ENCODE peak calls at places on chromosomes 16 and 17, in nine cellular contexts. One of them, this sample, is unnamed.

GRCh38 chr16:3503513-3503912 is 2.7 kb downstream of the CLUAP1 start:
- DNase-seq in DMS 273 treated with DMSO at 0.1 percent for 48 hours: no peak
- DNase-seq in AG09319: no peak
- DNase-seq in fibroblast of the conjunctiva: no peak
- DNase-seq in lower leg skin: no peak
- DNase-seq in A549: no peak
- DNase-seq in activated naive CD4-positive, alpha-beta T cell treated with anti-CD3 and anti-CD28 coated beads for 36 hours: peak
- DNase-seq in EL: no peak
- DNase-seq in MG63: no peak
- DNase-seq in this sample: no peak

GRCh38 chr17:64574646-64575045 is 67.9 kb downstream of the CEP95 start:
- DNase-seq in EL: no peak
- DNase-seq in DMS 273 treated with DMSO at 0.1 percent for 48 hours: no peak
- DNase-seq in activated naive CD4-positive, alpha-beta T cell treated with anti-CD3 and anti-CD28 coated beads for 36 hours: no peak
- DNase-seq in MG63: no peak
- DNase-seq in fibroblast of the conjunctiva: no peak
- DNase-seq in lower leg skin: no peak
- DNase-seq in AG09319: no peak
- DNase-seq in A549: no peak
- DNase-seq in this sample: no peak

GRCh38 chr17:39632153-39632941 is 4.6 kb upstream of the STARD3 start:
- DNase-seq in A549: no peak
- DNase-seq in MG63: no peak
- DNase-seq in AG09319: no peak
- DNase-seq in EL: no peak
- DNase-seq in fibroblast of the conjunctiva: no peak
- DNase-seq in DMS 273 treated with DMSO at 0.1 percent for 48 hours: no peak
- DNase-seq in lower leg skin: no peak
- DNase-seq in activated naive CD4-positive, alpha-beta T cell treated with anti-CD3 and anti-CD28 coated beads for 36 hours: no peak
- DNase-seq in this sample: peak

GRCh38 chr16:19389246-19389645 is 28.4 kb upstream of the TMC5 start:
- DNase-seq in lower leg skin: no peak
- DNase-seq in EL: peak
- DNase-seq in fibroblast of the conjunctiva: no peak
- DNase-seq in MG63: peak
- DNase-seq in AG09319: no peak
- DNase-seq in DMS 273 treated with DMSO at 0.1 percent for 48 hours: no peak
- DNase-seq in activated naive CD4-positive, alpha-beta T cell treated with anti-CD3 and anti-CD28 coated beads for 36 hours: peak
- DNase-seq in A549: peak
- DNase-seq in this sample: peak

GRCh38 chr16:72837846-72838661 is 209.9 kb downstream of the ZFHX3 start:
- DNase-seq in AG09319: no peak
- DNase-seq in activated naive CD4-positive, alpha-beta T cell treated with anti-CD3 and anti-CD28 coated beads for 36 hours: no peak
- DNase-seq in lower leg skin: peak
- DNase-seq in DMS 273 treated with DMSO at 0.1 percent for 48 hours: no peak
- DNase-seq in fibroblast of the conjunctiva: no peak
- DNase-seq in MG63: peak
- DNase-seq in EL: no peak
- DNase-seq in A549: no peak
- DNase-seq in this sample: no peak

GRCh38 chr17:76793775-76794174 is 55.9 kb downstream of the MFSD11 start:
- DNase-seq in lower leg skin: no peak
- DNase-seq in fibroblast of the conjunctiva: no peak
- DNase-seq in AG09319: no peak
- DNase-seq in A549: peak
- DNase-seq in EL: peak
- DNase-seq in MG63: no peak
- DNase-seq in DMS 273 treated with DMSO at 0.1 percent for 48 hours: no peak
- DNase-seq in activated naive CD4-positive, alpha-beta T cell treated with anti-CD3 and anti-CD28 coated beads for 36 hours: peak
- DNase-seq in this sample: peak

GRCh38 chr16:87842209-87842869 is 27.0 kb downstream of the SLC7A5 start:
- DNase-seq in DMS 273 treated with DMSO at 0.1 percent for 48 hours: no peak
- DNase-seq in A549: no peak
- DNase-seq in lower leg skin: no peak
- DNase-seq in MG63: no peak
- DNase-seq in EL: no peak
- DNase-seq in activated naive CD4-positive, alpha-beta T cell treated with anti-CD3 and anti-CD28 coated beads for 36 hours: no peak
- DNase-seq in AG09319: no peak
- DNase-seq in fibroblast of the conjunctiva: no peak
- DNase-seq in this sample: no peak

GRCh38 chr17:67546578-67547527 is 169.8 kb downstream of the PITPNC1 start:
- DNase-seq in AG09319: no peak
- DNase-seq in A549: no peak
- DNase-seq in lower leg skin: no peak
- DNase-seq in EL: no peak
- DNase-seq in activated naive CD4-positive, alpha-beta T cell treated with anti-CD3 and anti-CD28 coated beads for 36 hours: no peak
- DNase-seq in DMS 273 treated with DMSO at 0.1 percent for 48 hours: no peak
- DNase-seq in fibroblast of the conjunctiva: no peak
- DNase-seq in MG63: peak
- DNase-seq in this sample: no peak

GRCh38 chr17:31313982-31314787 is at the start of gene EVI2B:
- DNase-seq in AG09319: no peak
- DNase-seq in EL: peak
- DNase-seq in DMS 273 treated with DMSO at 0.1 percent for 48 hours: no peak
- DNase-seq in lower leg skin: no peak
- DNase-seq in A549: no peak
- DNase-seq in fibroblast of the conjunctiva: peak
- DNase-seq in activated naive CD4-positive, alpha-beta T cell treated with anti-CD3 and anti-CD28 coated beads for 36 hours: peak
- DNase-seq in MG63: peak
- DNase-seq in this sample: no peak

GRCh38 chr17:69269174-69269998 is 40.8 kb upstream of the ABCA10 start:
- DNase-seq in MG63: peak
- DNase-seq in AG09319: peak
- DNase-seq in DMS 273 treated with DMSO at 0.1 percent for 48 hours: no peak
- DNase-seq in activated naive CD4-positive, alpha-beta T cell treated with anti-CD3 and anti-CD28 coated beads for 36 hours: no peak
- DNase-seq in A549: no peak
- DNase-seq in lower leg skin: no peak
- DNase-seq in fibroblast of the conjunctiva: peak
- DNase-seq in EL: peak
- DNase-seq in this sample: no peak

GRCh38 chr17:44900894-44901293 is 1.6 kb upstream of the EFTUD2 start:
- DNase-seq in MG63: peak
- DNase-seq in activated naive CD4-positive, alpha-beta T cell treated with anti-CD3 and anti-CD28 coated beads for 36 hours: no peak
- DNase-seq in fibroblast of the conjunctiva: peak
- DNase-seq in lower leg skin: no peak
- DNase-seq in DMS 273 treated with DMSO at 0.1 percent for 48 hours: peak
- DNase-seq in EL: peak
- DNase-seq in A549: no peak
- DNase-seq in AG09319: no peak
- DNase-seq in this sample: peak

GRCh38 chr17:29608986-29609385 is 13.7 kb downstream of the CORO6 start:
- DNase-seq in MG63: no peak
- DNase-seq in A549: no peak
- DNase-seq in lower leg skin: no peak
- DNase-seq in DMS 273 treated with DMSO at 0.1 percent for 48 hours: no peak
- DNase-seq in EL: no peak
- DNase-seq in AG09319: no peak
- DNase-seq in activated naive CD4-positive, alpha-beta T cell treated with anti-CD3 and anti-CD28 coated beads for 36 hours: no peak
- DNase-seq in fibroblast of the conjunctiva: no peak
- DNase-seq in this sample: no peak

GRCh38 chr16:48903054-48903453 is 293.1 kb upstream of the N4BP1 start:
- DNase-seq in lower leg skin: no peak
- DNase-seq in AG09319: no peak
- DNase-seq in fibroblast of the conjunctiva: no peak
- DNase-seq in MG63: no peak
- DNase-seq in EL: no peak
- DNase-seq in A549: no peak
- DNase-seq in activated naive CD4-positive, alpha-beta T cell treated with anti-CD3 and anti-CD28 coated beads for 36 hours: no peak
- DNase-seq in DMS 273 treated with DMSO at 0.1 percent for 48 hours: no peak
- DNase-seq in this sample: peak

GRCh38 chr16:67394271-67395104 is 1.2 kb upstream of the TPPP3 start:
- DNase-seq in MG63: no peak
- DNase-seq in activated naive CD4-positive, alpha-beta T cell treated with anti-CD3 and anti-CD28 coated beads for 36 hours: no peak
- DNase-seq in AG09319: no peak
- DNase-seq in A549: no peak
- DNase-seq in lower leg skin: peak
- DNase-seq in DMS 273 treated with DMSO at 0.1 percent for 48 hours: no peak
- DNase-seq in fibroblast of the conjunctiva: no peak
- DNase-seq in EL: no peak
- DNase-seq in this sample: no peak

GRCh38 chr17:75615301-75615700 is 17.9 kb upstream of the SMIM5 start:
- DNase-seq in fibroblast of the conjunctiva: no peak
- DNase-seq in A549: no peak
- DNase-seq in MG63: no peak
- DNase-seq in activated naive CD4-positive, alpha-beta T cell treated with anti-CD3 and anti-CD28 coated beads for 36 hours: no peak
- DNase-seq in AG09319: no peak
- DNase-seq in EL: no peak
- DNase-seq in lower leg skin: no peak
- DNase-seq in DMS 273 treated with DMSO at 0.1 percent for 48 hours: no peak
- DNase-seq in this sample: no peak

GRCh38 chr16:61858996-61859395 is 177.2 kb downstream of the CDH8 start:
- DNase-seq in AG09319: no peak
- DNase-seq in MG63: no peak
- DNase-seq in EL: peak
- DNase-seq in DMS 273 treated with DMSO at 0.1 percent for 48 hours: no peak
- DNase-seq in lower leg skin: no peak
- DNase-seq in A549: no peak
- DNase-seq in fibroblast of the conjunctiva: no peak
- DNase-seq in activated naive CD4-positive, alpha-beta T cell treated with anti-CD3 and anti-CD28 coated beads for 36 hours: no peak
- DNase-seq in this sample: no peak

GRCh38 chr17:30908717-30909420 is 2.8 kb upstream of the TEFM start:
- DNase-seq in AG09319: no peak
- DNase-seq in activated naive CD4-positive, alpha-beta T cell treated with anti-CD3 and anti-CD28 coated beads for 36 hours: no peak
- DNase-seq in lower leg skin: no peak
- DNase-seq in DMS 273 treated with DMSO at 0.1 percent for 48 hours: no peak
- DNase-seq in EL: no peak
- DNase-seq in MG63: no peak
- DNase-seq in A549: no peak
- DNase-seq in fibroblast of the conjunctiva: no peak
- DNase-seq in this sample: no peak